ENCODE peak calls at places on chromosomes 12 and 14, in nine cellular contexts. B is IMR-90; G is CD8-positive, alpha-beta T cell; X is psoas muscle; D is left lung; I is AG04450; T is RWPE2; O is A673; C is tibial nerve. A is an unnamed sample. For H3K9me3, the result is how much of the 10 kb centered on the place peaks cover.

GRCh38 chr14:32711103-32711680 is 227.5 kb upstream of the NPAS3 start:
- DNase-seq in X (no peak), O (peak), T (no peak), D (no peak), I (no peak), C (peak), B (peak), G (no peak), A (no peak)

GRCh38 chr12:93790472-93791152 is 113.4 kb downstream of the CRADD start:
- DNase-seq in C (no peak), O (peak), D (no peak), B (peak), T (peak), I (no peak), G (no peak), X (no peak), A (peak)

GRCh38 chr14:49194067-49194466 is 392.1 kb downstream of the RPS29 start:
- DNase-seq in X (peak), C (no peak), I (no peak), B (no peak), T (no peak), D (no peak), O (no peak), G (no peak), A (peak)

GRCh38 chr14:99730876-99731351 is 46.8 kb downstream of the CYP46A1 start:
- DNase-seq in X (peak), O (no peak), G (no peak), B (no peak), T (peak), C (no peak), D (peak), I (no peak), A (no peak)

GRCh38 chr12:104740668-104741067 is 217.4 kb downstream of the SLC41A2 start:
- DNase-seq in T (no peak), G (no peak), C (no peak), D (no peak), X (no peak), B (no peak), O (no peak), I (no peak), A (no peak)

GRCh38 chr12:77160931-77161330 is 95.6 kb upstream of the E2F7 start:
- DNase-seq in D (no peak), I (no peak), G (no peak), X (no peak), C (no peak), B (no peak), T (no peak), O (no peak), A (no peak)

GRCh38 chr12:23535441-23535840 is 414.0 kb downstream of the SOX5 start:
- DNase-seq in O (no peak), C (no peak), I (no peak), B (no peak), X (no peak), T (no peak), G (no peak), D (no peak), A (no peak)

GRCh38 chr14:37622231-37622923 is 26.9 kb downstream of the TTC6 start:
- DNase-seq in O (no peak), I (no peak), C (no peak), B (no peak), G (no peak), T (no peak), D (no peak), X (no peak), A (no peak)

GRCh38 chr14:53330441-53330840 is 177.3 kb upstream of the DDHD1 start:
- DNase-seq in T (no peak), C (no peak), X (no peak), O (no peak), B (no peak), G (no peak), I (no peak), D (no peak), A (no peak)

GRCh38 chr12:14828896-14829295 is 14.4 kb downstream of the ART4 start:
- DNase-seq in C (no peak), I (no peak), B (peak), T (no peak), O (peak), G (no peak), X (no peak), D (no peak), A (peak)

GRCh38 chr12:51409846-51410245 is 14.8 kb upstream of the SLC4A8 start:
- DNase-seq in G (no peak), T (no peak), B (no peak), O (no peak), X (no peak), D (no peak), I (no peak), C (no peak), A (no peak)

GRCh38 chr14:86708846-86709339 is 1178.9 kb downstream of the FLRT2 start:
- DNase-seq in D (no peak), B (no peak), O (no peak), G (no peak), T (no peak), C (no peak), I (no peak), X (no peak), A (no peak)

GRCh38 chr14:100147181-100147631 is 12.2 kb downstream of the DEGS2 start:
- DNase-seq in G (peak), I (no peak), T (no peak), D (no peak), O (no peak), C (no peak), B (no peak), X (no peak), A (no peak)

GRCh38 chr12:49553512-49554088 is 14.3 kb downstream of the MCRS1 start:
- DNase-seq in B (no peak), D (no peak), T (no peak), O (peak), C (no peak), I (no peak), G (no peak), X (peak), A (no peak)

GRCh38 chr14:96055065-96055752 is 16.0 kb downstream of the C14orf132 start:
- DNase-seq in I (no peak), D (no peak), B (peak), G (no peak), X (no peak), T (no peak), O (no peak), C (no peak), A (no peak)

GRCh38 chr14:57069702-57070101 is 199.0 kb downstream of the EXOC5 start:
- DNase-seq in C (no peak), B (no peak), D (no peak), T (no peak), X (no peak), I (no peak), G (no peak), O (no peak), A (no peak)

GRCh38 chr14:72978856-72979255 is 48.0 kb downstream of the ZFYVE1 start:
- DNase-seq in B (no peak), G (no peak), C (no peak), X (no peak), O (no peak), D (no peak), I (no peak), T (no peak), A (no peak)

GRCh38 chr12:58954002-58954401 is 33.7 kb upstream of the LRIG3 start:
- DNase-seq in T (no peak), C (no peak), O (no peak), G (no peak), I (no peak), B (no peak), D (no peak), X (no peak), A (no peak)

GRCh38 chr14:105844047-105844630 is 317.8 kb downstream of the TMEM121 start:
- DNase-seq in C (no peak), B (no peak), O (no peak), I (no peak), G (no peak), T (peak), D (peak), X (no peak), A (no peak)
- H3K9me3 ChIP-seq in C (under half), B (half or more), O (under half), I (half or more), G (under half), T (under half), D (under half), X (under half), A (under half)

GRCh38 chr14:22509036-22509709 is 79.9 kb downstream of the DAD1 start:
- DNase-seq in T (no peak), X (no peak), O (no peak), B (no peak), G (no peak), I (no peak), D (no peak), C (no peak), A (no peak)

GRCh38 chr14:22509751-22510300 is 79.2 kb downstream of the DAD1 start:
- DNase-seq in B (no peak), C (no peak), G (no peak), X (no peak), D (no peak), I (no peak), O (peak), T (no peak), A (no peak)

GRCh38 chr14:22512106-22512814 is 76.8 kb downstream of the DAD1 start:
- DNase-seq in X (no peak), B (no peak), C (no peak), T (no peak), D (no peak), O (peak), I (no peak), G (no peak), A (no peak)

GRCh38 chr14:22508662-22509035 is 80.4 kb downstream of the DAD1 start:
- DNase-seq in O (peak), C (no peak), B (no peak), D (no peak), T (no peak), G (no peak), I (no peak), X (no peak), A (no peak)

DNA sequence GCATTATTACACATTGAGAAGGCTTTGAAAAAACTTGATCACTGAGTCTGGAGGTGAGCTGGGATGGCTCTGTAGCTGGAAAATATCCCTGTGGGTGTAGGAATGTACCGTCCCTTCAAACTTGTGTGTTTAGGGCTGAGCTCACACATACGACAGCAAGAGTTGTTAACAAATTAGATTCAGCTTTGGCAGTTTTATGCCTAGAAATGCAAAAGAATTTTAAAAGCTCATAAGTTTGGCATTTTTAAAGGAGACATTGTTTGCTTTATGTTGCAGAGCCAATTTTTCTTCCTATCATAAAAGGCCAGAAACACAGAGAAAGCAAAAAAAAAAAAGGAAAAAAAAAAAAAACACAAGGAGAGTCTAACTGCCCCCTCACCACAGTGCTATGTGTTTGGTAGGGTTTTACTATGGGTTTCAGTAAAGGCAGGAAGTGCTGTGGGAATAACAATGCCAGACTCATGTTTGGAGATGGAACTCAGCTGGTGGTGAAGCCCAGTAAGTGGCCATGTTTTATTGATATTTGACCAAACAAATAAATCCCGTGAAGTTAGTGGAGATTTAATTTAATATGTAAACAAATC is 78.4 kb downstream of the DAD1 start:
- DNase-seq in C (no peak), I (peak), D (no peak), O (peak), X (no peak), G (no peak), T (no peak), B (peak), A (no peak)
- H3K4me3 ChIP-seq in C (no peak), I (no peak), D (no peak), O (no peak), X (no peak), G (peak), T (no peak), B (no peak), A (no peak)

DNA sequence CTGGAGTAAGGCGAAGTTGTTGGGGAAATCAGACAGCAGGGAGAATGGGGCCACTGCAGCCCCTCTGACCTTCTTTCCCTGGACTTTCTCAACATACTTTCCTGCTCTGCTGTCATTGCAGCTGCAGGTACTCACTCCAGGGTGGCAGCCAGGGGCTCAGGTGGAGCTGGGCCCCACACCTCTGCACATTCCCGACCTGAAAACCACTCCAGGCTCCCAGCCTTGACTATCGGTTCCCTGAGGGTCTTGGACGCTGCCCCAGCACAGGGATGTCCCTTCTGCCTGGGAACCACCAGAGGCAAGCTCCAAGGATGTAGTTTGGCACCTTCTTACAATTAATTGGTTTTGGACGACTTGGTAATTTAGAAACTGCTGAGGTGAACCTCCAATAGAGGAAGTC is 24.8 kb upstream of the CAPRIN2 start:
- DNase-seq in B (no peak), G (no peak), D (no peak), I (no peak), X (no peak), O (no peak), T (no peak), C (no peak), A (no peak)
- H3K9me3 ChIP-seq in B (under half), G (under half), D (under half), I (under half), X (under half), O (under half), T (under half), C (under half), A (under half)

GRCh38 chr12:101772019-101772774 is 32.9 kb upstream of the SYCP3 start:
- DNase-seq in O (no peak), T (no peak), D (no peak), B (no peak), X (no peak), C (no peak), I (no peak), G (no peak), A (no peak)
- H3K4me3 ChIP-seq in O (no peak), T (no peak), D (no peak), B (no peak), X (no peak), C (no peak), I (no peak), G (no peak), A (no peak)

GRCh38 chr12:112401903-112402498 is 7.4 kb downstream of the RPL6 start:
- DNase-seq in T (no peak), X (no peak), C (no peak), G (no peak), I (no peak), O (no peak), B (no peak), D (no peak), A (no peak)

GRCh38 chr12:112406519-112407488 is 2.6 kb downstream of the RPL6 start:
- DNase-seq in D (no peak), C (no peak), X (no peak), B (no peak), I (no peak), O (no peak), G (no peak), T (no peak), A (no peak)

DNA sequence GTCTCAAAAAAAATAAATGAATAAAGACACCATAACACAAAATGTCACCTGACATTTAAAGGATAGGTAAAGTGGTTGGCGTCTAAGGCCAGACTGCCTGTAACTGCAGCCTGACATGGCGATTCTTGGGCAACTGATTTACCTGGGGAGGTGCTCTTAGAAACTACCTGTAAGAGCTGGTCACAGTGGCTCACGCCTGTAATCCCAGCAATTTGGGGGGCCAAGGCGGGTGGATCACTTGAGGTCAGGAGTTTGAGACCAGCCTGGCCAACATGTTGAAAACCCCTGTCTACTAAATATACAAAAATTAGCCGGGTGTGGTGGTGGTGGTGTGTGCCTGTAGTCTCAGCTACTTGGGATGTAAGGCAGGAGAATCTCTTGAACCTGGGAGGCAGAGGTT is 8.4 kb downstream of the RPL6 start:
- DNase-seq in C (no peak), B (no peak), T (no peak), X (no peak), D (no peak), O (no peak), G (no peak), I (no peak), A (no peak)
- H3K9me3 ChIP-seq in C (under half), B (under half), T (under half), X (under half), D (under half), O (under half), G (under half), I (under half), A (under half)

GRCh38 chr12:120680165-120680738 is 6.7 kb upstream of the MLEC start:
- DNase-seq in G (no peak), I (no peak), X (no peak), D (no peak), O (no peak), B (no peak), T (no peak), C (no peak), A (no peak)

GRCh38 chr12:120678572-120678971 is 8.4 kb upstream of the MLEC start:
- DNase-seq in O (no peak), G (no peak), T (no peak), I (no peak), B (no peak), C (no peak), D (no peak), X (no peak), A (no peak)

GRCh38 chr12:120674172-120674571 is 12.8 kb upstream of the MLEC start:
- DNase-seq in G (no peak), O (no peak), X (no peak), B (no peak), T (no peak), D (no peak), I (no peak), C (no peak), A (no peak)

GRCh38 chr12:120677765-120678473 is 9.0 kb upstream of the MLEC start:
- DNase-seq in T (no peak), I (no peak), G (no peak), O (peak), C (no peak), X (peak), D (no peak), B (no peak), A (peak)
- H3K4me3 ChIP-seq in T (no peak), I (no peak), G (no peak), O (no peak), C (no peak), X (no peak), D (no peak), B (no peak), A (no peak)